ENCODE peak calls at places on chromosome 16, in six cellular contexts. One of them, this sample, is unnamed.

GRCh38 chr16:67246081-67246944 is 968 bp downstream of the FHOD1 start:
- DNase-seq in EH: peak
- DNase-seq in activated T-cell treated with anti-CD3 and anti-CD28 coated beads for 1 hour: peak
- DNase-seq in LoVo: peak
- DNase-seq in aorta: peak
- DNase-seq in Caco-2: peak
- DNase-seq in this sample: peak

GRCh38 chr16:2035431-2036199 is 8.9 kb downstream of the NHERF2 start:
- DNase-seq in EH: peak
- DNase-seq in activated T-cell treated with anti-CD3 and anti-CD28 coated beads for 1 hour: no peak
- DNase-seq in LoVo: no peak
- DNase-seq in aorta: peak
- DNase-seq in Caco-2: peak
- DNase-seq in this sample: no peak

GRCh38 chr16:56332464-56333079 is 92.8 kb downstream of the AMFR start:
- DNase-seq in EH: peak
- DNase-seq in activated T-cell treated with anti-CD3 and anti-CD28 coated beads for 1 hour: no peak
- DNase-seq in LoVo: peak
- DNase-seq in aorta: no peak
- DNase-seq in Caco-2: peak
- DNase-seq in this sample: no peak

GRCh38 chr16:89412811-89413210 is 77.5 kb downstream of the ANKRD11 start:
- DNase-seq in EH: no peak
- DNase-seq in activated T-cell treated with anti-CD3 and anti-CD28 coated beads for 1 hour: no peak
- DNase-seq in LoVo: no peak
- DNase-seq in aorta: no peak
- DNase-seq in Caco-2: no peak
- DNase-seq in this sample: no peak

GRCh38 chr16:80007216-80007615 is 406.7 kb upstream of the MAF start:
- DNase-seq in EH: no peak
- DNase-seq in activated T-cell treated with anti-CD3 and anti-CD28 coated beads for 1 hour: no peak
- DNase-seq in LoVo: no peak
- DNase-seq in aorta: no peak
- DNase-seq in Caco-2: peak
- DNase-seq in this sample: no peak

GRCh38 chr16:22220076-22220453 is 14.0 kb downstream of the EEF2K start:
- DNase-seq in EH: peak
- DNase-seq in activated T-cell treated with anti-CD3 and anti-CD28 coated beads for 1 hour: no peak
- DNase-seq in LoVo: peak
- DNase-seq in aorta: no peak
- DNase-seq in Caco-2: no peak
- DNase-seq in this sample: no peak

GRCh38 chr16:11501583-11502138 is 85.1 kb downstream of the LITAF start:
- DNase-seq in EH: no peak
- DNase-seq in activated T-cell treated with anti-CD3 and anti-CD28 coated beads for 1 hour: no peak
- DNase-seq in LoVo: no peak
- DNase-seq in aorta: no peak
- DNase-seq in Caco-2: no peak
- DNase-seq in this sample: no peak

GRCh38 chr16:49158029-49158642 is 123.5 kb downstream of the CBLN1 start:
- DNase-seq in EH: peak
- DNase-seq in activated T-cell treated with anti-CD3 and anti-CD28 coated beads for 1 hour: no peak
- DNase-seq in LoVo: peak
- DNase-seq in aorta: no peak
- DNase-seq in Caco-2: peak
- DNase-seq in this sample: no peak

GRCh38 chr16:70706948-70707465 is 21.2 kb upstream of the MTSS2 start:
- DNase-seq in EH: peak
- DNase-seq in activated T-cell treated with anti-CD3 and anti-CD28 coated beads for 1 hour: no peak
- DNase-seq in LoVo: no peak
- DNase-seq in aorta: no peak
- DNase-seq in Caco-2: no peak
- DNase-seq in this sample: no peak

GRCh38 chr16:31072540-31073072 is 1.4 kb downstream of the ZNF668 start:
- DNase-seq in EH: peak
- DNase-seq in activated T-cell treated with anti-CD3 and anti-CD28 coated beads for 1 hour: no peak
- DNase-seq in LoVo: no peak
- DNase-seq in aorta: no peak
- DNase-seq in Caco-2: no peak
- DNase-seq in this sample: no peak

GRCh38 chr16:47037746-47038458 is 64.4 kb upstream of the DNAJA2 start:
- DNase-seq in EH: peak
- DNase-seq in activated T-cell treated with anti-CD3 and anti-CD28 coated beads for 1 hour: peak
- DNase-seq in LoVo: peak
- DNase-seq in aorta: peak
- DNase-seq in Caco-2: peak
- DNase-seq in this sample: peak

GRCh38 chr16:9868606-9869149 is 313.6 kb downstream of the GRIN2A start:
- DNase-seq in EH: no peak
- DNase-seq in activated T-cell treated with anti-CD3 and anti-CD28 coated beads for 1 hour: no peak
- DNase-seq in LoVo: no peak
- DNase-seq in aorta: no peak
- DNase-seq in Caco-2: no peak
- DNase-seq in this sample: no peak

GRCh38 chr16:87210949-87211348 is 106.2 kb downstream of the C16orf95 start:
- DNase-seq in EH: peak
- DNase-seq in activated T-cell treated with anti-CD3 and anti-CD28 coated beads for 1 hour: no peak
- DNase-seq in LoVo: no peak
- DNase-seq in aorta: no peak
- DNase-seq in Caco-2: no peak
- DNase-seq in this sample: no peak

GRCh38 chr16:2078096-2078495 is 30.3 kb downstream of the TSC2 start:
- DNase-seq in EH: no peak
- DNase-seq in activated T-cell treated with anti-CD3 and anti-CD28 coated beads for 1 hour: no peak
- DNase-seq in LoVo: no peak
- DNase-seq in aorta: no peak
- DNase-seq in Caco-2: no peak
- DNase-seq in this sample: no peak

GRCh38 chr16:16042076-16042475 is 92.7 kb downstream of the ABCC1 start:
- DNase-seq in EH: peak
- DNase-seq in activated T-cell treated with anti-CD3 and anti-CD28 coated beads for 1 hour: no peak
- DNase-seq in LoVo: no peak
- DNase-seq in aorta: no peak
- DNase-seq in Caco-2: no peak
- DNase-seq in this sample: no peak

This sample was measured in CD4-positive, alpha-beta T cell.